ENCODE peak calls at places on chromosome 21, in eight cellular contexts. H, F, N, T, J, I, X and G are unnamed samples.
A peak's percentile ranks its signal among the peaks of the same experiment; 100 is the strongest.

GRCh38 chr21:42398130-42398394 is 2.2 kb upstream of the TMPRSS3 start:
- DNase-seq in H (no peak), F (no peak), N (no peak), T (no peak), J (no peak), I (no peak), X (no peak), G (no peak)

GRCh38 chr21:15826908-15827601 is 97.3 kb downstream of the USP25 start:
- DNase-seq in H (no peak), F (no peak), N (no peak), T (no peak), J (no peak), I (no peak), X (no peak), G (no peak)

GRCh38 chr21:43810505-43811261 is 21.3 kb downstream of the RRP1 start:
- DNase-seq in H (peak; percentile 58), F (peak; percentile 96), N (peak; percentile 96), T (peak; percentile 59), J (peak; percentile 79), I (peak; percentile 87), X (peak; percentile 80), G (peak; percentile 85)

GRCh38 chr21:45256021-45256911 is 31.4 kb downstream of the POFUT2 start:
- DNase-seq in H (no peak), F (no peak), N (no peak), T (no peak), J (no peak), I (no peak), X (no peak), G (no peak)

GRCh38 chr21:39661121-39661520 is 48.4 kb downstream of the B3GALT5 start:
- DNase-seq in H (no peak), F (no peak), N (peak; percentile 21), T (no peak), J (no peak), I (no peak), X (no peak), G (no peak)

GRCh38 chr21:34152500-34152899 is 79.1 kb downstream of the MRPS6 start:
- DNase-seq in H (no peak), F (no peak), N (no peak), T (no peak), J (no peak), I (no peak), X (no peak), G (no peak)

GRCh38 chr21:35932232-35932911 is 128.0 kb downstream of the SETD4 start:
- DNase-seq in H (peak; percentile 52), F (no peak), N (no peak), T (peak; percentile 99), J (no peak), I (peak; percentile 25), X (peak; percentile 100), G (peak; percentile 89)

GRCh38 chr21:16579538-16579937 is 849.8 kb downstream of the USP25 start:
- DNase-seq in H (no peak), F (no peak), N (no peak), T (peak; percentile 75), J (no peak), I (no peak), X (no peak), G (no peak)